ENCODE peak calls at places on chromosomes 6 and 20, in four cellular contexts. P, V, E and Q are unnamed samples.

GRCh38 chr20:47784256-47784598 is 1.1 kb downstream of the SULF2 start:
- DNase-seq in E (no peak), V (no peak), P (no peak), Q (no peak)

GRCh38 chr20:53208110-53208908 is 236.2 kb downstream of the TSHZ2 start:
- DNase-seq in P (peak; percentile 13), E (no peak), V (no peak), Q (no peak)

GRCh38 chr6:157614026-157614484 is 209.0 kb upstream of the SNX9 start:
- DNase-seq in E (peak; percentile 10), P (no peak), V (no peak), Q (no peak)

GRCh38 chr6:87807423-87807978 is 105.5 kb upstream of the AKIRIN2 start:
- DNase-seq in E (no peak), V (no peak), P (no peak), Q (peak; percentile 86)

GRCh38 chr20:51128198-51128597 is 105.3 kb upstream of the KCNG1 start:
- DNase-seq in P (no peak), E (peak; percentile 57), V (no peak), Q (peak; percentile 69)

GRCh38 chr6:121285041-121285440 is 49.2 kb downstream of the TBC1D32 start:
- DNase-seq in E (peak; percentile 74), V (no peak), P (no peak), Q (no peak)

GRCh38 chr6:27889628-27890315 is 22.4 kb downstream of the OR2B2 start:
- DNase-seq in E (no peak), P (peak; percentile 73), V (no peak), Q (peak; percentile 80)

GRCh38 chr6:139701003-139701402 is 326.6 kb upstream of the CITED2 start:
- DNase-seq in E (no peak), P (no peak), V (no peak), Q (no peak)

GRCh38 chr20:50427740-50428462 is 82.3 kb upstream of the PTPN1 start:
- DNase-seq in P (no peak), V (peak; percentile 67), E (peak; percentile 53), Q (peak; percentile 25)

GRCh38 chr6:165662041-165662491 is 975 bp downstream of the PDE10A start:
- DNase-seq in V (no peak), E (peak; percentile 76), P (no peak), Q (no peak)

GRCh38 chr6:84059082-84059481 is 25.5 kb downstream of the MRAP2 start:
- DNase-seq in E (no peak), V (no peak), P (no peak), Q (no peak)

GRCh38 chr6:65280060-65280459 is 427.0 kb downstream of the EYS start:
- DNase-seq in V (no peak), E (no peak), P (no peak), Q (no peak)

GRCh38 chr6:31287621-31288020 is 15.7 kb upstream of the HLA-C start:
- DNase-seq in P (no peak), E (no peak), V (no peak), Q (no peak)

GRCh38 chr6:116011520-116011919 is 49.2 kb downstream of the FRK start:
- DNase-seq in P (no peak), E (no peak), V (no peak), Q (peak; percentile 80)

GRCh38 chr20:44746367-44747165 is 901 bp downstream of the KCNK15 start:
- DNase-seq in P (no peak), V (peak; percentile 35), E (no peak), Q (no peak)

GRCh38 chr6:4350571-4351505 is 215.5 kb upstream of the ECI2 start:
- DNase-seq in V (no peak), E (peak; percentile 70), P (no peak), Q (no peak)

GRCh38 chr20:4876731-4877130 is 124.6 kb downstream of the SLC23A2 start:
- DNase-seq in P (no peak), E (no peak), V (no peak), Q (no peak)

GRCh38 chr6:44120692-44121443 is 6.4 kb downstream of the MRPL14 start:
- DNase-seq in V (no peak), P (no peak), E (no peak), Q (no peak)

GRCh38 chr6:90329397-90330077 is 32.9 kb upstream of the BACH2 start:
- DNase-seq in V (no peak), P (no peak), E (no peak), Q (no peak)

GRCh38 chr6:30877419-30878262 is 6.7 kb upstream of the DDR1 start:
- DNase-seq in V (peak; percentile 94), P (peak; percentile 83), E (peak; percentile 94), Q (peak; percentile 87)

GRCh38 chr6:169589293-169589692 is 112.5 kb downstream of the WDR27 start:
- DNase-seq in V (no peak), P (no peak), E (peak; percentile 48), Q (peak; percentile 62)

GRCh38 chr20:38383147-38383546 is 36.9 kb downstream of the LBP start:
- DNase-seq in V (no peak), P (no peak), E (no peak), Q (no peak)
- H3K4me3 ChIP-seq in V (no peak overlapping the region), P (no peak overlapping the region), E (no peak overlapping the region), Q (no peak overlapping the region)

GRCh38 chr20:6169251-6169650 is 46.4 kb upstream of the FERMT1 start:
- DNase-seq in P (no peak), V (no peak), E (peak; percentile 41), Q (no peak)
- TF ChIP-seq CTCF in P (no peak), V (no peak), E (peak; percentile 30), Q (no peak)

DNA sequence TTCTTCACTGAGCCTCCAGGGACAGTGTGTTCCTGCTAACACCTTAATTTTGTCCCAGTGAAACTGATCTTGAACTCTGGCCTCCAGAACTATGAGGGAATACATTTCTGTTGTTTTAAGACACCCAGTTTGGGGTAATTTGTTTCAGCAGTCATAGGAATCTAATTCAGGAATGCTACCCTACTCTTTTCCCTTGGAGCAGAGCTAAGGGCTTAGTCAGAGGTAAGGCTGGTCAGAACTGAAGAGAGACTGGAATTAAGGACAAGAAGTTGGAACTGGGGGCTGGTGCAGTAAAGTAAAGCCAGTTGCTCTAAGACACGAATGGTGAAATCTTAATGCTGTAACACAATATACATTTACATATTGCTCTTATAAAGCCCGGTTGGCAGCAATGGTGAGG is 809.7 kb downstream of the MAFB start:
- DNase-seq in P (no peak), E (no peak), V (no peak), Q (no peak)
- H3K4me3 ChIP-seq in P (no peak overlapping the region), E (no peak overlapping the region), V (no peak overlapping the region), Q (no peak overlapping the region)

DNA sequence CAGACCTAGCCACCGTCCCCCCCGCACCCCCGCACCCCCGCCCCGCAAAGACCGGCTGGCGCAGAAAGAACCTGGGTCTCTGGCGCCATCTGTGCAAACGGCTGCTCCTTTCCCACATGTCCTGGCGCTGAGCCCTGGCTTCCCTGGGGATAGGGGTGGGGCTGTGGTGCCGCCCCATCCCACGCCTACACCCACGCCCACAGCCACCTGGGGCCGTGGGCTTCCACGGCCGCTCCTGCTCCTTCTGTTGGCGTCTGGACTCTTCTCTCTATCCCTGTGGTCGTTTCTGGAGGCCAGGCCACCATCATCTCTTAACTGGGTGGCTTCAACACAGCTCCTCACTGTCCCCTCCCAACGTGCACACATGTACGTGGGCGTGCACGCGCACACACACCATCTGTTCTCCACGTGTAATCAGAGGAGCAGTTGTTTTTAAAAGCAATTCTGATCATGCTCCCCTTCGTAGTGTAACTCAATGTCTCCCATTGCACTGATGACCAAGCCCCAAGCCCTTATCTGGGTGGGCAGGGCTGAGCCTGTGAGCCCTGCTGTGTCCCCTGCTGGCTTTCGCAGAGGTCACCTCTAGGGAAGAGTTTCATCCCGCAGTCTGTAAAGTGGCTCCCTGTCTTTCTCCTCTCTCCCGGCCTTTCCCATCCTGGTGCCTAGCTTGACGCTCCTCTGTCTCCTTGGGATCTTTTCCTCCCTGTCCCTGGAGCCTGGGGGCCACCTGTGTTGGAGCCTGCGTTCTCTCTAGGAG is 31.9 kb upstream of the FAM83D start:
- DNase-seq in E (peak; percentile 6), P (no peak), V (no peak), Q (no peak)
- TF ChIP-seq CTCF in E (no peak), P (peak; percentile 12), V (peak; percentile 28), Q (no peak)

GRCh38 chr6:163419413-163420314 is 5.1 kb downstream of the QKI start:
- DNase-seq in V (no peak), E (peak; percentile 39), P (no peak), Q (peak; percentile 25)
- H3K4me3 ChIP-seq in V (peak overlapping the region; percentile 2), E (peak overlapping the region; percentile 97), P (no peak overlapping the region), Q (peak overlapping the region; percentile 27)

GRCh38 chr6:118896339-118897136 is 2.6 kb downstream of the ASF1A start:
- DNase-seq in E (peak; percentile 62), P (no peak), V (no peak), Q (peak; percentile 67)
- TF ChIP-seq CTCF in E (peak; percentile 59), P (peak; percentile 60), V (peak; percentile 15), Q (peak; percentile 47)

GRCh38 chr20:35674921-35675320 is 10.2 kb upstream of the CPNE1 start:
- DNase-seq in V (peak; percentile 16), E (no peak), P (peak; percentile 1), Q (no peak)
- H3K4me3 ChIP-seq in V (no peak overlapping the region), E (no peak overlapping the region), P (no peak overlapping the region), Q (no peak overlapping the region)

GRCh38 chr6:37433657-37434271 is 743 bp downstream of the CMTR1 start:
- DNase-seq in P (peak; percentile 63), E (peak; percentile 21), V (no peak), Q (peak; percentile 73)
- TF ChIP-seq CTCF in P (no peak), E (no peak), V (no peak), Q (no peak)